ENCODE peak calls at places on chromosome 2, in four cellular contexts. D, V, I and N are unnamed samples.

GRCh38 chr2:54574107-54574859 is 118.2 kb downstream of the SPTBN1 start:
- DNase-seq in D (no peak), V (peak), I (no peak), N (no peak)

GRCh38 chr2:188406414-188406813 is 114.7 kb downstream of the GULP1 start:
- DNase-seq in D (no peak), V (no peak), I (no peak), N (no peak)

GRCh38 chr2:31397099-31397498 is 17.4 kb downstream of the XDH start:
- DNase-seq in D (peak), V (no peak), I (no peak), N (no peak)

GRCh38 chr2:230411484-230412368 is 4.3 kb upstream of the SP100 start:
- DNase-seq in D (peak), V (peak), I (peak), N (peak)

GRCh38 chr2:215698566-215698965 is 262.7 kb upstream of the FN1 start:
- DNase-seq in D (no peak), V (no peak), I (no peak), N (no peak)

GRCh38 chr2:98730053-98730850 is 680 bp downstream of the MGAT4A start:
- DNase-seq in D (peak), V (peak), I (peak), N (peak)

GRCh38 chr2:37421686-37422085 is 77.3 kb downstream of the QPCT start:
- DNase-seq in D (no peak), V (no peak), I (no peak), N (no peak)

GRCh38 chr2:86078801-86079545 is 26.7 kb downstream of the POLR1A start:
- DNase-seq in D (peak), V (peak), I (peak), N (no peak)

GRCh38 chr2:203559640-203560039 is 24.5 kb upstream of the RAPH1 start:
- DNase-seq in D (no peak), V (no peak), I (no peak), N (no peak)

GRCh38 chr2:205453200-205453599 is 229.1 kb upstream of the NRP2 start:
- DNase-seq in D (no peak), V (no peak), I (no peak), N (no peak)

GRCh38 chr2:103823847-103824246 is 1030.1 kb upstream of the POU3F3 start:
- DNase-seq in D (no peak), V (no peak), I (no peak), N (no peak)

GRCh38 chr2:236828820-236829219 is 256.9 kb upstream of the COPS8 start:
- DNase-seq in D (no peak), V (no peak), I (no peak), N (no peak)

GRCh38 chr2:133525751-133526467 is 42.4 kb downstream of the NCKAP5 start:
- DNase-seq in D (no peak), V (no peak), I (no peak), N (no peak)

GRCh38 chr2:41920812-41921211 is 127.0 kb upstream of the PKDCC start:
- DNase-seq in D (no peak), V (no peak), I (no peak), N (no peak)

GRCh38 chr2:66896151-66896550 is 461.2 kb downstream of the MEIS1 start:
- DNase-seq in D (no peak), V (no peak), I (no peak), N (no peak)

GRCh38 chr2:186848873-186849578 is at the start of gene ZSWIM2:
- DNase-seq in D (peak), V (peak), I (peak), N (peak)

GRCh38 chr2:145752091-145752806 is 1232.3 kb upstream of the ZEB2 start:
- DNase-seq in D (peak), V (no peak), I (no peak), N (peak)

GRCh38 chr2:68687018-68687417 is 43.6 kb downstream of the PROKR1 start:
- DNase-seq in D (no peak), V (no peak), I (no peak), N (no peak)

GRCh38 chr2:68689553-68690537 is 44.8 kb upstream of the ARHGAP25 start:
- DNase-seq in D (no peak), V (no peak), I (no peak), N (no peak)

GRCh38 chr2:68692511-68692910 is 42.1 kb upstream of the ARHGAP25 start:
- DNase-seq in D (no peak), V (no peak), I (no peak), N (no peak)

GRCh38 chr2:68693947-68694346 is 40.7 kb upstream of the ARHGAP25 start:
- DNase-seq in D (no peak), V (no peak), I (no peak), N (no peak)

GRCh38 chr2:68690851-68691250 is 43.8 kb upstream of the ARHGAP25 start:
- DNase-seq in D (no peak), V (no peak), I (no peak), N (no peak)
- H3K27ac ChIP-seq in D (no peak), V (no peak), I (no peak), N (no peak)

DNA sequence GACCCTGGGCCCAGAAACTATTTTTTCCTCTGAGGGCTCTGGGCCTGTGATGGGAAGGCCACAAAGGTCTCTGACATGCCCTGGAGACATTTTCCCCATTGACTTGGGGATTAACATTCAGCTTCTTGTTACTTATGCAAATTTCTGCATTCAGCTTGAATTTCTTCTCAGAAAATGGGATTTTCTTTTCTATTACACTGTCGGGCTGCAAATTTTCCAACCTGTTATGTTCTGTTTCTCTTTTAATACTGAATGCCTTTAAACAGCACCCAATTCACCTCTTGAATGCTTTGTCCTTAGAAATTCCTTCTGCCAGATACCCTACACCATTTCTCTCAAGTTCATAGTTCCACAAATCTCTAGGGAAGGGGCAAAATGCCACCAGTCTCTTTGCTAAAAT is 241.0 kb downstream of the HNMT start:
- DNase-seq in D (no peak), V (no peak), I (no peak), N (no peak)
- H3K27ac ChIP-seq in D (no peak), V (no peak), I (no peak), N (no peak)

DNA sequence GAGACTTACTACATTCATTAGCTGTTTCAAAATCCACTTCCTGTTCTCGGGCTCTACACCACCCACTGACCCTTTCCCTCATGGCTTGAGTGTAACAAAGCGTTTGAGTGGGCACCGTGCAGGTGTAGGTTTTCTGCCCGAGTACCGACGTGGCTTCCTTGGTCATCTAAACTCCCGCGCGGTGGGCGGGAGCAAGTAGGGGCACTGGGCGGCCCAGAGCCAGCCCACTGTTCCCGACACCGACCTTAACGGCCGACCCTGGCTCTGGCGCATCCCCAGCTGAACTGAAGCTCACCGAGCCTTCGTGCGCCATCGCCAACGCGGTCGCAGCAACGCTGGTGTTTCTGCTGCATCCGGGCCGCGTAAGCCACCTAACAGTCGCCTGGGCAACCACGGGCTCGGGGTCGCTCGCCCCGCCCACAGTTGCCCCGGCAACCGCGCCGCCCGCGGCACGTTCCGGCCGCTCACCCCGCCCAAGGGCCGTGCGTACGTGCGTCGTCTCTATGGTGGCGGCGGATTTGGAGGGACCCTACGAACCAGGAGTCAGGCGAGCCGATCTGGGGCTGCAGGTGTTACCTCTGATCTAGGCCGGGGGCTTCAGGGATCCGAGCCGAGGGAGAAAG is at the start of the genes C2orf81 and WDR54:
- DNase-seq in D (peak), V (peak), I (peak), N (peak)
- H3K27ac ChIP-seq in D (peak), V (peak), I (peak), N (no peak)

DNA sequence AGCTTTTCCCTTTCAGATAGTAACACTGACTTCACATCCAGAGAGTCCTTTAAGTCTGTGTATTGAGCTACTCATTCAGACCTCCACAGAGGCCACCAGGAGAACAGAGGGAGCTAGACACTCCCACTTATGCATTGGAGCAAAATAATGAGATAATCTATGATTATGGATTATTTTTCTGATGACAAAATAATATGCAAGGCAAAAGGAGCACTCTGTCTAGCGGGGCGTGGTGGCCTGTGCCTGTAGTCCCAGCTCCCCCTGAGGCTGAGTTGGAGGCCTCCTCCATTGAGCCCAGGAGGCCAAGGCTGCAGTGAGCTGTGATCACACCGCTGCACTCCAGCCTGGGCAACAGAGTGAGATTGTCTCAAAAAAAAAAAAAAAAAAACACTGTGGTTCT is 1.7 kb upstream of the ROCK2 start:
- DNase-seq in D (no peak), V (no peak), I (no peak), N (no peak)
- H3K27ac ChIP-seq in D (no peak), V (peak), I (peak), N (peak)

GRCh38 chr2:106758885-106759559 is 126.9 kb downstream of the ST6GAL2 start:
- DNase-seq in D (no peak), V (no peak), I (no peak), N (no peak)
- H3K27ac ChIP-seq in D (no peak), V (no peak), I (no peak), N (no peak)

GRCh38 chr2:1745171-1746023 is 1.1 kb upstream of the PXDN start:
- DNase-seq in D (no peak), V (no peak), I (no peak), N (no peak)
- H3K27ac ChIP-seq in D (no peak), V (no peak), I (peak), N (no peak)

DNA sequence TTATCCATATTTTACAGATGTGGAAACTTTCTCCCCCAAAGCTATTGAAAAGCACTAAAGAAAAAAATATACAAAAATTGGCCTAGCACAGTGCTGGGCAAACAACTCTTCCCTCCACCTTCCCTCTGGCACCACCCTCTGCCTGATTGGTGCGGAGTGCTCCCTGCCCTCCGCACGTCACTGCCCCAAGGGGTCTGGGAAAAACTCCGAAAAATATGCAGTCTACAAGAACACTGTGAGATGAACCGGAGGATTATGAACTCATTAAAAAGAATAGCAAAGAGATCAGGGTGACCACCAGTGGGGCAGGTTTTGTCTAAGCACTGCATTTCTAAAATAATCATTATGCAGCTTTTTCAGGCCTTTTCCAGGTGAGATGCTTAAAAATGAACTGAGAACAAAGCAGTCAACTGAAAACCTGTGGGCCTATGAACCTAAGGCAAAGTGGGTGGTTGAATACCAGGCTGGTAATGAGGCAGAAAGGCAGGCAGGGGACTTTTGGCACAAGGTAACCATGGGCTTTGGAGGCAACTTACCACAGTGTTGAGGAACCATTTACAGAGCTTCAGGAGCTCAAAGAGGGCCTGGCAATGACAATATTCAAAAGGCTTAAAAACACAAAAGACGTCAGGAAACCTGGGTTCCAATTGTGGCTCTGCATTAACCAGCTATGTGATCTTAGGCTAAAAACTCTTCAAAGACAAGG is 57.5 kb downstream of the AAK1 start:
- DNase-seq in D (no peak), V (no peak), I (no peak), N (no peak)
- H3K27ac ChIP-seq in D (no peak), V (no peak), I (no peak), N (no peak)

DNA sequence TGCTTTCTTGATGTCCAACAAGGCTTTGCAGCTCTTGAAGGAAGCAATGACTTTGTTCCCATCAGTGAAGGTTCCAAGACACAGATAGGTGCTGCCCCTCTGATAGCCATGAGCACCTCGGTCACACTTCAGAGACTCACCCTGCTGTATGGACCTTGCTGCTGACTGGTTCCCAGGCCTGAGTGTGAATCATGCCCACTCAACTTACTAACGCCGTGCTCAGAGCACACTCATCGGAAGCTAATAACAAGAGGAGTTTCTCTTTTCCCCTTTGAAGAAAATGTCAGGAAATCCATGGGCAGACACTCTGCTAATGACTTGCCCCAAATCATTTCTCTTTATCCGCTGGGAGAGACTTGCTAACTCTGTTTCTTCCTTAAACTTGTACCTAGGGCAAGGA is 83.8 kb upstream of the ARL4C start:
- DNase-seq in D (no peak), V (no peak), I (no peak), N (no peak)
- H3K27ac ChIP-seq in D (no peak), V (no peak), I (no peak), N (no peak)